ENCODE peak calls at places on chromosome 15, in nine cellular contexts. One of them, this sample, is unnamed.

GRCh38 chr15:48644827-48645557 is 517 bp downstream of the FBN1 start:
- DNase-seq in foreskin keratinocyte: peak
- DNase-seq in OCI-M1: peak
- DNase-seq in psoas muscle: peak
- DNase-seq in MV-4-11: no peak
- DNase-seq in CD8-positive, alpha-beta T cell: no peak
- DNase-seq in effector CD4-positive, alpha-beta T cell: no peak
- DNase-seq in stimulated activated CD8-positive, alpha-beta memory T cell treated with anti-CD3 and anti-CD28 coated beads, Interleukin-4, amount 100 ng/mL, for 4 hours: no peak
- DNase-seq in stimulated activated CD4-positive, alpha-beta T cell treated with anti-CD3 and anti-CD28 coated beads, Interleukin-1b, Interleukin-23, amount 100 ng/mL, for 48 hours: no peak
- DNase-seq in this sample: peak

GRCh38 chr15:70451861-70452653 is 311.3 kb downstream of the UACA start:
- DNase-seq in stimulated activated CD4-positive, alpha-beta T cell treated with anti-CD3 and anti-CD28 coated beads, Interleukin-1b, Interleukin-23, amount 100 ng/mL, for 48 hours: peak
- DNase-seq in foreskin keratinocyte: no peak
- DNase-seq in psoas muscle: no peak
- DNase-seq in MV-4-11: no peak
- DNase-seq in stimulated activated CD8-positive, alpha-beta memory T cell treated with anti-CD3 and anti-CD28 coated beads, Interleukin-4, amount 100 ng/mL, for 4 hours: no peak
- DNase-seq in CD8-positive, alpha-beta T cell: peak
- DNase-seq in effector CD4-positive, alpha-beta T cell: no peak
- DNase-seq in OCI-M1: no peak
- DNase-seq in this sample: no peak

GRCh38 chr15:41882689-41883483 is 11.0 kb downstream of the SPTBN5 start:
- DNase-seq in foreskin keratinocyte: no peak
- DNase-seq in stimulated activated CD4-positive, alpha-beta T cell treated with anti-CD3 and anti-CD28 coated beads, Interleukin-1b, Interleukin-23, amount 100 ng/mL, for 48 hours: no peak
- DNase-seq in MV-4-11: peak
- DNase-seq in effector CD4-positive, alpha-beta T cell: no peak
- DNase-seq in stimulated activated CD8-positive, alpha-beta memory T cell treated with anti-CD3 and anti-CD28 coated beads, Interleukin-4, amount 100 ng/mL, for 4 hours: no peak
- DNase-seq in OCI-M1: no peak
- DNase-seq in CD8-positive, alpha-beta T cell: no peak
- DNase-seq in psoas muscle: no peak
- DNase-seq in this sample: no peak

GRCh38 chr15:60379466-60380274 is 18.1 kb downstream of the ANXA2 start:
- DNase-seq in CD8-positive, alpha-beta T cell: no peak
- DNase-seq in OCI-M1: no peak
- DNase-seq in effector CD4-positive, alpha-beta T cell: no peak
- DNase-seq in foreskin keratinocyte: peak
- DNase-seq in psoas muscle: no peak
- DNase-seq in stimulated activated CD4-positive, alpha-beta T cell treated with anti-CD3 and anti-CD28 coated beads, Interleukin-1b, Interleukin-23, amount 100 ng/mL, for 48 hours: no peak
- DNase-seq in MV-4-11: peak
- DNase-seq in stimulated activated CD8-positive, alpha-beta memory T cell treated with anti-CD3 and anti-CD28 coated beads, Interleukin-4, amount 100 ng/mL, for 4 hours: no peak
- DNase-seq in this sample: peak

GRCh38 chr15:25715536-25716413 is 147.4 kb downstream of the ATP10A start:
- DNase-seq in foreskin keratinocyte: no peak
- DNase-seq in CD8-positive, alpha-beta T cell: no peak
- DNase-seq in stimulated activated CD4-positive, alpha-beta T cell treated with anti-CD3 and anti-CD28 coated beads, Interleukin-1b, Interleukin-23, amount 100 ng/mL, for 48 hours: no peak
- DNase-seq in OCI-M1: no peak
- DNase-seq in stimulated activated CD8-positive, alpha-beta memory T cell treated with anti-CD3 and anti-CD28 coated beads, Interleukin-4, amount 100 ng/mL, for 4 hours: no peak
- DNase-seq in psoas muscle: no peak
- DNase-seq in effector CD4-positive, alpha-beta T cell: no peak
- DNase-seq in MV-4-11: no peak
- DNase-seq in this sample: no peak

GRCh38 chr15:98889930-98890695 is 117.5 kb downstream of the PGPEP1L start:
- DNase-seq in effector CD4-positive, alpha-beta T cell: no peak
- DNase-seq in stimulated activated CD4-positive, alpha-beta T cell treated with anti-CD3 and anti-CD28 coated beads, Interleukin-1b, Interleukin-23, amount 100 ng/mL, for 48 hours: no peak
- DNase-seq in stimulated activated CD8-positive, alpha-beta memory T cell treated with anti-CD3 and anti-CD28 coated beads, Interleukin-4, amount 100 ng/mL, for 4 hours: no peak
- DNase-seq in foreskin keratinocyte: peak
- DNase-seq in CD8-positive, alpha-beta T cell: no peak
- DNase-seq in psoas muscle: no peak
- DNase-seq in OCI-M1: no peak
- DNase-seq in MV-4-11: no peak
- DNase-seq in this sample: no peak

GRCh38 chr15:101250331-101250730 is 1.5 kb downstream of the CHSY1 start:
- DNase-seq in psoas muscle: no peak
- DNase-seq in effector CD4-positive, alpha-beta T cell: no peak
- DNase-seq in foreskin keratinocyte: peak
- DNase-seq in MV-4-11: no peak
- DNase-seq in stimulated activated CD8-positive, alpha-beta memory T cell treated with anti-CD3 and anti-CD28 coated beads, Interleukin-4, amount 100 ng/mL, for 4 hours: no peak
- DNase-seq in OCI-M1: no peak
- DNase-seq in CD8-positive, alpha-beta T cell: no peak
- DNase-seq in stimulated activated CD4-positive, alpha-beta T cell treated with anti-CD3 and anti-CD28 coated beads, Interleukin-1b, Interleukin-23, amount 100 ng/mL, for 48 hours: no peak
- DNase-seq in this sample: no peak

GRCh38 chr15:60695713-60696522 is 217.0 kb upstream of the ICE2 start:
- DNase-seq in MV-4-11: no peak
- DNase-seq in stimulated activated CD4-positive, alpha-beta T cell treated with anti-CD3 and anti-CD28 coated beads, Interleukin-1b, Interleukin-23, amount 100 ng/mL, for 48 hours: peak
- DNase-seq in psoas muscle: no peak
- DNase-seq in effector CD4-positive, alpha-beta T cell: peak
- DNase-seq in OCI-M1: no peak
- DNase-seq in foreskin keratinocyte: no peak
- DNase-seq in stimulated activated CD8-positive, alpha-beta memory T cell treated with anti-CD3 and anti-CD28 coated beads, Interleukin-4, amount 100 ng/mL, for 4 hours: peak
- DNase-seq in CD8-positive, alpha-beta T cell: peak
- DNase-seq in this sample: no peak

GRCh38 chr15:89018235-89018634 is 70.0 kb upstream of the ABHD2 start:
- DNase-seq in MV-4-11: no peak
- DNase-seq in stimulated activated CD8-positive, alpha-beta memory T cell treated with anti-CD3 and anti-CD28 coated beads, Interleukin-4, amount 100 ng/mL, for 4 hours: no peak
- DNase-seq in OCI-M1: no peak
- DNase-seq in foreskin keratinocyte: no peak
- DNase-seq in CD8-positive, alpha-beta T cell: no peak
- DNase-seq in psoas muscle: peak
- DNase-seq in stimulated activated CD4-positive, alpha-beta T cell treated with anti-CD3 and anti-CD28 coated beads, Interleukin-1b, Interleukin-23, amount 100 ng/mL, for 48 hours: no peak
- DNase-seq in effector CD4-positive, alpha-beta T cell: no peak
- DNase-seq in this sample: no peak

GRCh38 chr15:40331637-40332036 is 8.1 kb downstream of the INAFM2 start:
- DNase-seq in effector CD4-positive, alpha-beta T cell: no peak
- DNase-seq in MV-4-11: no peak
- DNase-seq in foreskin keratinocyte: no peak
- DNase-seq in OCI-M1: no peak
- DNase-seq in psoas muscle: no peak
- DNase-seq in stimulated activated CD4-positive, alpha-beta T cell treated with anti-CD3 and anti-CD28 coated beads, Interleukin-1b, Interleukin-23, amount 100 ng/mL, for 48 hours: no peak
- DNase-seq in stimulated activated CD8-positive, alpha-beta memory T cell treated with anti-CD3 and anti-CD28 coated beads, Interleukin-4, amount 100 ng/mL, for 4 hours: no peak
- DNase-seq in CD8-positive, alpha-beta T cell: no peak
- DNase-seq in this sample: no peak

GRCh38 chr15:75640483-75641175 is 605 bp upstream of the IMP3 start:
- DNase-seq in stimulated activated CD8-positive, alpha-beta memory T cell treated with anti-CD3 and anti-CD28 coated beads, Interleukin-4, amount 100 ng/mL, for 4 hours: no peak
- DNase-seq in foreskin keratinocyte: peak
- DNase-seq in psoas muscle: no peak
- DNase-seq in CD8-positive, alpha-beta T cell: peak
- DNase-seq in effector CD4-positive, alpha-beta T cell: peak
- DNase-seq in OCI-M1: peak
- DNase-seq in MV-4-11: peak
- DNase-seq in stimulated activated CD4-positive, alpha-beta T cell treated with anti-CD3 and anti-CD28 coated beads, Interleukin-1b, Interleukin-23, amount 100 ng/mL, for 48 hours: peak
- DNase-seq in this sample: peak

GRCh38 chr15:40008061-40008460 is 30.9 kb downstream of the SRP14 start:
- DNase-seq in foreskin keratinocyte: no peak
- DNase-seq in effector CD4-positive, alpha-beta T cell: no peak
- DNase-seq in MV-4-11: no peak
- DNase-seq in CD8-positive, alpha-beta T cell: no peak
- DNase-seq in stimulated activated CD4-positive, alpha-beta T cell treated with anti-CD3 and anti-CD28 coated beads, Interleukin-1b, Interleukin-23, amount 100 ng/mL, for 48 hours: no peak
- DNase-seq in stimulated activated CD8-positive, alpha-beta memory T cell treated with anti-CD3 and anti-CD28 coated beads, Interleukin-4, amount 100 ng/mL, for 4 hours: no peak
- DNase-seq in psoas muscle: no peak
- DNase-seq in OCI-M1: no peak
- DNase-seq in this sample: no peak

GRCh38 chr15:57273366-57273765 is 102.9 kb upstream of the CGNL1 start:
- DNase-seq in psoas muscle: no peak
- DNase-seq in foreskin keratinocyte: peak
- DNase-seq in effector CD4-positive, alpha-beta T cell: no peak
- DNase-seq in stimulated activated CD4-positive, alpha-beta T cell treated with anti-CD3 and anti-CD28 coated beads, Interleukin-1b, Interleukin-23, amount 100 ng/mL, for 48 hours: no peak
- DNase-seq in stimulated activated CD8-positive, alpha-beta memory T cell treated with anti-CD3 and anti-CD28 coated beads, Interleukin-4, amount 100 ng/mL, for 4 hours: no peak
- DNase-seq in OCI-M1: no peak
- DNase-seq in MV-4-11: no peak
- DNase-seq in CD8-positive, alpha-beta T cell: no peak
- DNase-seq in this sample: no peak

GRCh38 chr15:51170882-51171577 is 76.3 kb upstream of the TNFAIP8L3 start:
- DNase-seq in MV-4-11: peak
- DNase-seq in effector CD4-positive, alpha-beta T cell: no peak
- DNase-seq in psoas muscle: no peak
- DNase-seq in CD8-positive, alpha-beta T cell: no peak
- DNase-seq in OCI-M1: no peak
- DNase-seq in stimulated activated CD8-positive, alpha-beta memory T cell treated with anti-CD3 and anti-CD28 coated beads, Interleukin-4, amount 100 ng/mL, for 4 hours: no peak
- DNase-seq in stimulated activated CD4-positive, alpha-beta T cell treated with anti-CD3 and anti-CD28 coated beads, Interleukin-1b, Interleukin-23, amount 100 ng/mL, for 48 hours: no peak
- DNase-seq in foreskin keratinocyte: no peak
- DNase-seq in this sample: no peak

GRCh38 chr15:77599899-77600298 is 32.8 kb downstream of the LINGO1 start:
- DNase-seq in effector CD4-positive, alpha-beta T cell: no peak
- DNase-seq in OCI-M1: peak
- DNase-seq in foreskin keratinocyte: no peak
- DNase-seq in psoas muscle: no peak
- DNase-seq in CD8-positive, alpha-beta T cell: no peak
- DNase-seq in stimulated activated CD8-positive, alpha-beta memory T cell treated with anti-CD3 and anti-CD28 coated beads, Interleukin-4, amount 100 ng/mL, for 4 hours: no peak
- DNase-seq in stimulated activated CD4-positive, alpha-beta T cell treated with anti-CD3 and anti-CD28 coated beads, Interleukin-1b, Interleukin-23, amount 100 ng/mL, for 48 hours: peak
- DNase-seq in MV-4-11: peak
- DNase-seq in this sample: no peak

GRCh38 chr15:40930430-40931299 is 1.5 kb downstream of the DLL4 start:
- DNase-seq in stimulated activated CD8-positive, alpha-beta memory T cell treated with anti-CD3 and anti-CD28 coated beads, Interleukin-4, amount 100 ng/mL, for 4 hours: no peak
- DNase-seq in psoas muscle: peak
- DNase-seq in OCI-M1: peak
- DNase-seq in CD8-positive, alpha-beta T cell: peak
- DNase-seq in MV-4-11: no peak
- DNase-seq in effector CD4-positive, alpha-beta T cell: no peak
- DNase-seq in foreskin keratinocyte: no peak
- DNase-seq in stimulated activated CD4-positive, alpha-beta T cell treated with anti-CD3 and anti-CD28 coated beads, Interleukin-1b, Interleukin-23, amount 100 ng/mL, for 48 hours: peak
- DNase-seq in this sample: peak

GRCh38 chr15:67792250-67792942 is 32.9 kb upstream of the SKOR1 start:
- DNase-seq in OCI-M1: no peak
- DNase-seq in stimulated activated CD4-positive, alpha-beta T cell treated with anti-CD3 and anti-CD28 coated beads, Interleukin-1b, Interleukin-23, amount 100 ng/mL, for 48 hours: no peak
- DNase-seq in effector CD4-positive, alpha-beta T cell: no peak
- DNase-seq in foreskin keratinocyte: peak
- DNase-seq in MV-4-11: no peak
- DNase-seq in psoas muscle: no peak
- DNase-seq in stimulated activated CD8-positive, alpha-beta memory T cell treated with anti-CD3 and anti-CD28 coated beads, Interleukin-4, amount 100 ng/mL, for 4 hours: no peak
- DNase-seq in CD8-positive, alpha-beta T cell: no peak
- DNase-seq in this sample: no peak

GRCh38 chr15:51368751-51369450 is 27.4 kb downstream of the GLDN start:
- DNase-seq in stimulated activated CD8-positive, alpha-beta memory T cell treated with anti-CD3 and anti-CD28 coated beads, Interleukin-4, amount 100 ng/mL, for 4 hours: no peak
- DNase-seq in psoas muscle: no peak
- DNase-seq in MV-4-11: no peak
- DNase-seq in effector CD4-positive, alpha-beta T cell: no peak
- DNase-seq in CD8-positive, alpha-beta T cell: no peak
- DNase-seq in OCI-M1: peak
- DNase-seq in stimulated activated CD4-positive, alpha-beta T cell treated with anti-CD3 and anti-CD28 coated beads, Interleukin-1b, Interleukin-23, amount 100 ng/mL, for 48 hours: no peak
- DNase-seq in foreskin keratinocyte: peak
- DNase-seq in this sample: no peak

GRCh38 chr15:80891006-80891405 is 98.6 kb downstream of the MESD start:
- DNase-seq in foreskin keratinocyte: no peak
- DNase-seq in stimulated activated CD8-positive, alpha-beta memory T cell treated with anti-CD3 and anti-CD28 coated beads, Interleukin-4, amount 100 ng/mL, for 4 hours: no peak
- DNase-seq in CD8-positive, alpha-beta T cell: no peak
- DNase-seq in stimulated activated CD4-positive, alpha-beta T cell treated with anti-CD3 and anti-CD28 coated beads, Interleukin-1b, Interleukin-23, amount 100 ng/mL, for 48 hours: no peak
- DNase-seq in MV-4-11: no peak
- DNase-seq in psoas muscle: no peak
- DNase-seq in effector CD4-positive, alpha-beta T cell: no peak
- DNase-seq in OCI-M1: no peak
- DNase-seq in this sample: no peak

GRCh38 chr15:80507638-80508316 is 103.6 kb downstream of the ARNT2 start:
- DNase-seq in stimulated activated CD8-positive, alpha-beta memory T cell treated with anti-CD3 and anti-CD28 coated beads, Interleukin-4, amount 100 ng/mL, for 4 hours: no peak
- DNase-seq in CD8-positive, alpha-beta T cell: no peak
- DNase-seq in MV-4-11: no peak
- DNase-seq in psoas muscle: no peak
- DNase-seq in stimulated activated CD4-positive, alpha-beta T cell treated with anti-CD3 and anti-CD28 coated beads, Interleukin-1b, Interleukin-23, amount 100 ng/mL, for 48 hours: no peak
- DNase-seq in effector CD4-positive, alpha-beta T cell: no peak
- DNase-seq in OCI-M1: no peak
- DNase-seq in foreskin keratinocyte: no peak
- DNase-seq in this sample: no peak

GRCh38 chr15:43196760-43197548 is 11.8 kb downstream of the CCNDBP1 start:
- DNase-seq in MV-4-11: no peak
- DNase-seq in foreskin keratinocyte: no peak
- DNase-seq in CD8-positive, alpha-beta T cell: no peak
- DNase-seq in stimulated activated CD8-positive, alpha-beta memory T cell treated with anti-CD3 and anti-CD28 coated beads, Interleukin-4, amount 100 ng/mL, for 4 hours: no peak
- DNase-seq in stimulated activated CD4-positive, alpha-beta T cell treated with anti-CD3 and anti-CD28 coated beads, Interleukin-1b, Interleukin-23, amount 100 ng/mL, for 48 hours: no peak
- DNase-seq in psoas muscle: no peak
- DNase-seq in effector CD4-positive, alpha-beta T cell: no peak
- DNase-seq in OCI-M1: no peak
- DNase-seq in this sample: no peak

GRCh38 chr15:69489101-69489571 is 36.5 kb downstream of the RPLP1 start:
- DNase-seq in effector CD4-positive, alpha-beta T cell: no peak
- DNase-seq in psoas muscle: no peak
- DNase-seq in stimulated activated CD8-positive, alpha-beta memory T cell treated with anti-CD3 and anti-CD28 coated beads, Interleukin-4, amount 100 ng/mL, for 4 hours: no peak
- DNase-seq in foreskin keratinocyte: no peak
- DNase-seq in OCI-M1: no peak
- DNase-seq in MV-4-11: no peak
- DNase-seq in stimulated activated CD4-positive, alpha-beta T cell treated with anti-CD3 and anti-CD28 coated beads, Interleukin-1b, Interleukin-23, amount 100 ng/mL, for 48 hours: no peak
- DNase-seq in CD8-positive, alpha-beta T cell: no peak
- DNase-seq in this sample: no peak

GRCh38 chr15:22877607-22878006 is 39.1 kb downstream of the NIPA2 start:
- DNase-seq in psoas muscle: no peak
- DNase-seq in MV-4-11: no peak
- DNase-seq in effector CD4-positive, alpha-beta T cell: no peak
- DNase-seq in foreskin keratinocyte: no peak
- DNase-seq in stimulated activated CD4-positive, alpha-beta T cell treated with anti-CD3 and anti-CD28 coated beads, Interleukin-1b, Interleukin-23, amount 100 ng/mL, for 48 hours: no peak
- DNase-seq in CD8-positive, alpha-beta T cell: no peak
- DNase-seq in stimulated activated CD8-positive, alpha-beta memory T cell treated with anti-CD3 and anti-CD28 coated beads, Interleukin-4, amount 100 ng/mL, for 4 hours: no peak
- DNase-seq in OCI-M1: no peak
- DNase-seq in this sample: no peak

GRCh38 chr15:33701304-33701696 is 267.0 kb upstream of the CHRM5 start:
- DNase-seq in stimulated activated CD8-positive, alpha-beta memory T cell treated with anti-CD3 and anti-CD28 coated beads, Interleukin-4, amount 100 ng/mL, for 4 hours: no peak
- DNase-seq in stimulated activated CD4-positive, alpha-beta T cell treated with anti-CD3 and anti-CD28 coated beads, Interleukin-1b, Interleukin-23, amount 100 ng/mL, for 48 hours: no peak
- DNase-seq in MV-4-11: no peak
- DNase-seq in foreskin keratinocyte: no peak
- DNase-seq in psoas muscle: no peak
- DNase-seq in OCI-M1: peak
- DNase-seq in effector CD4-positive, alpha-beta T cell: no peak
- DNase-seq in CD8-positive, alpha-beta T cell: no peak
- DNase-seq in this sample: no peak

GRCh38 chr15:85580914-85581313 is 200.5 kb downstream of the AKAP13 start:
- DNase-seq in stimulated activated CD4-positive, alpha-beta T cell treated with anti-CD3 and anti-CD28 coated beads, Interleukin-1b, Interleukin-23, amount 100 ng/mL, for 48 hours: peak
- DNase-seq in foreskin keratinocyte: no peak
- DNase-seq in effector CD4-positive, alpha-beta T cell: peak
- DNase-seq in OCI-M1: no peak
- DNase-seq in psoas muscle: no peak
- DNase-seq in stimulated activated CD8-positive, alpha-beta memory T cell treated with anti-CD3 and anti-CD28 coated beads, Interleukin-4, amount 100 ng/mL, for 4 hours: peak
- DNase-seq in CD8-positive, alpha-beta T cell: peak
- DNase-seq in MV-4-11: peak
- DNase-seq in this sample: peak

GRCh38 chr15:99114511-99115299 is 9.8 kb downstream of the SYNM start:
- DNase-seq in OCI-M1: no peak
- DNase-seq in stimulated activated CD4-positive, alpha-beta T cell treated with anti-CD3 and anti-CD28 coated beads, Interleukin-1b, Interleukin-23, amount 100 ng/mL, for 48 hours: no peak
- DNase-seq in CD8-positive, alpha-beta T cell: no peak
- DNase-seq in foreskin keratinocyte: no peak
- DNase-seq in effector CD4-positive, alpha-beta T cell: no peak
- DNase-seq in psoas muscle: no peak
- DNase-seq in MV-4-11: no peak
- DNase-seq in stimulated activated CD8-positive, alpha-beta memory T cell treated with anti-CD3 and anti-CD28 coated beads, Interleukin-4, amount 100 ng/mL, for 4 hours: no peak
- DNase-seq in this sample: no peak

GRCh38 chr15:81497226-81497625 is 123.2 kb upstream of the TMC3 start:
- DNase-seq in psoas muscle: no peak
- DNase-seq in CD8-positive, alpha-beta T cell: no peak
- DNase-seq in MV-4-11: no peak
- DNase-seq in stimulated activated CD4-positive, alpha-beta T cell treated with anti-CD3 and anti-CD28 coated beads, Interleukin-1b, Interleukin-23, amount 100 ng/mL, for 48 hours: no peak
- DNase-seq in OCI-M1: no peak
- DNase-seq in stimulated activated CD8-positive, alpha-beta memory T cell treated with anti-CD3 and anti-CD28 coated beads, Interleukin-4, amount 100 ng/mL, for 4 hours: no peak
- DNase-seq in foreskin keratinocyte: no peak
- DNase-seq in effector CD4-positive, alpha-beta T cell: no peak
- DNase-seq in this sample: no peak

GRCh38 chr15:69719527-69719926 is 266.9 kb downstream of the RPLP1 start:
- DNase-seq in CD8-positive, alpha-beta T cell: peak
- DNase-seq in foreskin keratinocyte: no peak
- DNase-seq in psoas muscle: no peak
- DNase-seq in OCI-M1: peak
- DNase-seq in MV-4-11: peak
- DNase-seq in stimulated activated CD4-positive, alpha-beta T cell treated with anti-CD3 and anti-CD28 coated beads, Interleukin-1b, Interleukin-23, amount 100 ng/mL, for 48 hours: peak
- DNase-seq in stimulated activated CD8-positive, alpha-beta memory T cell treated with anti-CD3 and anti-CD28 coated beads, Interleukin-4, amount 100 ng/mL, for 4 hours: peak
- DNase-seq in effector CD4-positive, alpha-beta T cell: peak
- DNase-seq in this sample: no peak

GRCh38 chr15:70596354-70597055 is 166.9 kb downstream of the UACA start:
- DNase-seq in OCI-M1: peak
- DNase-seq in stimulated activated CD8-positive, alpha-beta memory T cell treated with anti-CD3 and anti-CD28 coated beads, Interleukin-4, amount 100 ng/mL, for 4 hours: no peak
- DNase-seq in MV-4-11: peak
- DNase-seq in effector CD4-positive, alpha-beta T cell: no peak
- DNase-seq in CD8-positive, alpha-beta T cell: no peak
- DNase-seq in foreskin keratinocyte: peak
- DNase-seq in psoas muscle: no peak
- DNase-seq in stimulated activated CD4-positive, alpha-beta T cell treated with anti-CD3 and anti-CD28 coated beads, Interleukin-1b, Interleukin-23, amount 100 ng/mL, for 48 hours: no peak
- DNase-seq in this sample: peak

GRCh38 chr15:101489633-101490407 is at the start of gene PCSK6:
- DNase-seq in psoas muscle: peak
- DNase-seq in MV-4-11: no peak
- DNase-seq in foreskin keratinocyte: no peak
- DNase-seq in OCI-M1: no peak
- DNase-seq in stimulated activated CD4-positive, alpha-beta T cell treated with anti-CD3 and anti-CD28 coated beads, Interleukin-1b, Interleukin-23, amount 100 ng/mL, for 48 hours: no peak
- DNase-seq in effector CD4-positive, alpha-beta T cell: no peak
- DNase-seq in stimulated activated CD8-positive, alpha-beta memory T cell treated with anti-CD3 and anti-CD28 coated beads, Interleukin-4, amount 100 ng/mL, for 4 hours: no peak
- DNase-seq in CD8-positive, alpha-beta T cell: no peak
- DNase-seq in this sample: peak

GRCh38 chr15:80160570-80161156 is 7.9 kb downstream of the FAH start:
- DNase-seq in MV-4-11: peak
- DNase-seq in stimulated activated CD8-positive, alpha-beta memory T cell treated with anti-CD3 and anti-CD28 coated beads, Interleukin-4, amount 100 ng/mL, for 4 hours: no peak
- DNase-seq in psoas muscle: peak
- DNase-seq in effector CD4-positive, alpha-beta T cell: no peak
- DNase-seq in stimulated activated CD4-positive, alpha-beta T cell treated with anti-CD3 and anti-CD28 coated beads, Interleukin-1b, Interleukin-23, amount 100 ng/mL, for 48 hours: peak
- DNase-seq in OCI-M1: peak
- DNase-seq in CD8-positive, alpha-beta T cell: no peak
- DNase-seq in foreskin keratinocyte: peak
- DNase-seq in this sample: no peak

This sample was measured in Calu3.